ENCODE peak calls at places on chromosomes 1 and 21, in nine cellular contexts. C, T, X, E, L, V, I, W and U are unnamed samples.

GRCh38 chr1:10759413-10760200 is 36.8 kb downstream of the CASZ1 start:
- DNase-seq in C (no peak), T (no peak), X (no peak), E (no peak), L (no peak), V (no peak), I (no peak), W (no peak), U (no peak)

GRCh38 chr1:245070836-245071615 is 83.8 kb upstream of the KIF26B start:
- DNase-seq in C (no peak), T (no peak), X (no peak), E (no peak), L (no peak), V (no peak), I (no peak), W (no peak), U (no peak)

GRCh38 chr1:173409613-173410012 is 67.5 kb upstream of the PRDX6 start:
- DNase-seq in C (peak; percentile 48), T (no peak), X (peak; percentile 74), E (peak; percentile 45), L (no peak), V (no peak), I (peak; percentile 91), W (no peak), U (no peak)

GRCh38 chr1:212638419-212639151 is 30.0 kb downstream of the ATF3 start:
- DNase-seq in C (no peak), T (no peak), X (peak; percentile 69), E (no peak), L (no peak), V (no peak), I (peak; percentile 42), W (no peak), U (no peak)

GRCh38 chr1:55542901-55543504 is 327.8 kb upstream of the USP24 start:
- DNase-seq in C (no peak), T (no peak), X (no peak), E (no peak), L (no peak), V (no peak), I (peak; percentile 20), W (no peak), U (no peak)

GRCh38 chr1:1259948-1260614 is 13.6 kb upstream of the C1QTNF12 start:
- DNase-seq in C (no peak), T (no peak), X (no peak), E (no peak), L (no peak), V (no peak), I (no peak), W (no peak), U (no peak)

GRCh38 chr1:185541861-185542260 is 192.3 kb upstream of the HMCN1 start:
- DNase-seq in C (no peak), T (no peak), X (peak; percentile 62), E (no peak), L (no peak), V (no peak), I (peak; percentile 55), W (no peak), U (no peak)

GRCh38 chr1:198970919-198971318 is 332.1 kb downstream of the PTPRC start:
- DNase-seq in C (no peak), T (no peak), X (peak; percentile 45), E (no peak), L (no peak), V (no peak), I (peak; percentile 51), W (no peak), U (no peak)

GRCh38 chr1:119903443-119903835 is 7.1 kb upstream of the ADAM30 start:
- DNase-seq in C (no peak), T (no peak), X (no peak), E (no peak), L (no peak), V (no peak), I (no peak), W (no peak), U (no peak)

GRCh38 chr1:30778156-30778978 is 20.8 kb upstream of the LAPTM5 start:
- DNase-seq in C (no peak), T (no peak), X (peak; percentile 69), E (no peak), L (peak; percentile 79), V (no peak), I (peak; percentile 87), W (no peak), U (no peak)

GRCh38 chr1:219629481-219629880 is 16.6 kb upstream of the ZC3H11B start:
- DNase-seq in C (no peak), T (no peak), X (no peak), E (no peak), L (no peak), V (no peak), I (no peak), W (no peak), U (no peak)

GRCh38 chr1:218496561-218496960 is 151.4 kb downstream of the TGFB2 start:
- DNase-seq in C (no peak), T (no peak), X (peak; percentile 98), E (no peak), L (no peak), V (no peak), I (peak; percentile 98), W (no peak), U (no peak)

GRCh38 chr1:43873851-43874250 is 59.8 kb upstream of the ARTN start:
- DNase-seq in C (no peak), T (no peak), X (no peak), E (no peak), L (no peak), V (no peak), I (no peak), W (no peak), U (no peak)

GRCh38 chr1:115768549-115768948 is at the start of gene CASQ2:
- DNase-seq in C (no peak), T (no peak), X (no peak), E (no peak), L (no peak), V (no peak), I (no peak), W (no peak), U (no peak)

GRCh38 chr1:21048462-21048861 is 128.2 kb downstream of the EIF4G3 start:
- DNase-seq in C (no peak), T (no peak), X (no peak), E (no peak), L (no peak), V (no peak), I (no peak), W (no peak), U (no peak)

GRCh38 chr21:36835383-36835795 is 131.1 kb downstream of the HLCS start:
- DNase-seq in C (no peak), T (no peak), X (peak; percentile 61), E (no peak), L (no peak), V (no peak), I (no peak), W (peak; percentile 40), U (peak; percentile 51)

GRCh38 chr1:118716775-118717174 is 271.4 kb downstream of the TBX15 start:
- DNase-seq in C (no peak), T (no peak), X (no peak), E (no peak), L (no peak), V (no peak), I (no peak), W (no peak), U (no peak)

GRCh38 chr21:16563795-16564194 is 834.0 kb downstream of the USP25 start:
- DNase-seq in C (no peak), T (peak; percentile 35), X (no peak), E (no peak), L (no peak), V (no peak), I (peak; percentile 53), W (peak; percentile 68), U (peak; percentile 83)

GRCh38 chr1:34470406-34470805 is 284.4 kb upstream of the GJB5 start:
- DNase-seq in C (no peak), T (peak; percentile 50), X (no peak), E (no peak), L (no peak), V (no peak), I (no peak), W (no peak), U (peak; percentile 21)

GRCh38 chr21:26405735-26406361 is 167.2 kb downstream of the CYYR1 start:
- DNase-seq in C (no peak), T (peak; percentile 7), X (peak; percentile 78), E (no peak), L (peak; percentile 6), V (no peak), I (peak; percentile 82), W (peak; percentile 39), U (peak; percentile 60)

GRCh38 chr1:116408193-116408592 is 35.1 kb downstream of the ATP1A1 start:
- DNase-seq in C (no peak), T (no peak), X (no peak), E (no peak), L (no peak), V (no peak), I (no peak), W (no peak), U (no peak)

GRCh38 chr1:111758373-111758772 is 2.7 kb downstream of the DDX20 start:
- DNase-seq in C (no peak), T (no peak), X (no peak), E (no peak), L (no peak), V (no peak), I (no peak), W (peak; percentile 31), U (no peak)

GRCh38 chr1:207885129-207886032 is 25.5 kb downstream of the CD34 start:
- DNase-seq in C (peak; percentile 78), T (peak; percentile 84), X (peak; percentile 92), E (peak; percentile 88), L (peak; percentile 55), V (peak; percentile 81), I (peak; percentile 95), W (peak; percentile 91), U (peak; percentile 89)

GRCh38 chr21:45136927-45137611 is 62.7 kb downstream of the ADARB1 start:
- DNase-seq in C (peak; percentile 75), T (peak; percentile 90), X (peak; percentile 93), E (peak; percentile 92), L (peak; percentile 51), V (peak; percentile 86), I (peak; percentile 92), W (peak; percentile 85), U (peak; percentile 96)

GRCh38 chr1:206471993-206472392 is 1.7 kb downstream of the IKBKE start:
- DNase-seq in C (no peak), T (no peak), X (no peak), E (no peak), L (no peak), V (no peak), I (no peak), W (no peak), U (no peak)

GRCh38 chr1:74271503-74271902 is 36.3 kb downstream of the TNNI3K start:
- DNase-seq in C (no peak), T (no peak), X (no peak), E (no peak), L (no peak), V (no peak), I (no peak), W (no peak), U (peak; percentile 50)

GRCh38 chr21:15164678-15165303 is 100.0 kb upstream of the NRIP1 start:
- DNase-seq in C (no peak), T (no peak), X (peak; percentile 3), E (no peak), L (no peak), V (no peak), I (peak; percentile 24), W (no peak), U (no peak)

GRCh38 chr21:34545079-34545884 is 33.3 kb upstream of the KCNE1 start:
- DNase-seq in C (peak; percentile 67), T (no peak), X (peak; percentile 68), E (no peak), L (no peak), V (peak; percentile 72), I (peak; percentile 65), W (peak; percentile 55), U (peak; percentile 75)

GRCh38 chr1:225990705-225991464 is 8.3 kb downstream of the SDE2 start:
- DNase-seq in C (no peak), T (no peak), X (no peak), E (no peak), L (no peak), V (no peak), I (no peak), W (no peak), U (no peak)

GRCh38 chr1:24018611-24019580 is 38.8 kb upstream of the SRSF10 start:
- DNase-seq in C (peak; percentile 96), T (peak; percentile 68), X (peak; percentile 100), E (peak; percentile 99), L (peak; percentile 96), V (no peak), I (peak; percentile 100), W (peak; percentile 77), U (peak; percentile 75)

GRCh38 chr1:229653420-229653819 is 27.4 kb downstream of the URB2 start:
- DNase-seq in C (no peak), T (no peak), X (no peak), E (no peak), L (no peak), V (no peak), I (no peak), W (no peak), U (no peak)